ENCODE peak calls at places on chromosomes 16 and 17, in ten cellular contexts. Z, B, X, E, C, S, G, H, L and V are unnamed samples.

GRCh38 chr16:19292186-19292585 is 6.7 kb downstream of the CLEC19A start:
- DNase-seq in S (no peak), L (no peak), H (no peak), Z (no peak), C (no peak), G (no peak), X (no peak), B (no peak), E (no peak), V (no peak)

GRCh38 chr16:81493755-81494433 is 49.3 kb downstream of the CMIP start:
- DNase-seq in X (no peak), E (no peak), Z (peak), L (peak), B (peak), C (no peak), S (peak), G (peak), H (no peak), V (no peak)

GRCh38 chr16:67030221-67030962 is 1.4 kb downstream of the CBFB start:
- DNase-seq in G (no peak), H (no peak), L (no peak), X (no peak), E (no peak), C (no peak), Z (no peak), S (no peak), B (no peak), V (no peak)

GRCh38 chr17:70808596-70808995 is 639.3 kb downstream of the KCNJ2 start:
- DNase-seq in L (no peak), C (no peak), H (no peak), G (no peak), X (no peak), S (no peak), E (no peak), B (no peak), Z (peak), V (no peak)

GRCh38 chr17:58176200-58176599 is 9.4 kb downstream of the OR4D2 start:
- DNase-seq in B (no peak), L (no peak), S (no peak), X (peak), E (no peak), H (no peak), Z (no peak), C (no peak), G (no peak), V (no peak)

GRCh38 chr16:4572715-4573114 is 16.6 kb downstream of the C16orf96 start:
- DNase-seq in L (no peak), G (no peak), C (no peak), E (no peak), B (no peak), X (no peak), Z (no peak), H (no peak), S (no peak), V (no peak)

GRCh38 chr17:49217651-49218413 is 7.3 kb downstream of the ABI3 start:
- DNase-seq in E (peak), L (no peak), H (peak), C (peak), G (peak), S (no peak), X (peak), B (no peak), Z (no peak), V (no peak)

GRCh38 chr16:7137560-7138330 is 194.9 kb upstream of the RBFOX1 start:
- DNase-seq in H (no peak), C (no peak), X (no peak), B (no peak), L (no peak), G (no peak), Z (no peak), S (no peak), E (no peak), V (no peak)

GRCh38 chr16:4175849-4176248 is 59.6 kb upstream of the ADCY9 start:
- DNase-seq in H (no peak), Z (no peak), B (no peak), X (no peak), G (no peak), E (no peak), S (peak), C (no peak), L (no peak), V (no peak)

GRCh38 chr17:65531508-65532431 is 29.7 kb downstream of the AXIN2 start:
- DNase-seq in Z (peak), G (no peak), E (no peak), C (no peak), S (peak), B (no peak), H (peak), X (no peak), L (no peak), V (no peak)

GRCh38 chr17:79420318-79421243 is 190.3 kb downstream of the RBFOX3 start:
- DNase-seq in H (no peak), S (peak), L (no peak), E (peak), X (no peak), G (no peak), C (no peak), Z (peak), B (peak), V (no peak)

GRCh38 chr16:67967956-67968439 is 439 bp downstream of the SLC12A4 start:
- DNase-seq in Z (peak), G (peak), E (no peak), H (no peak), X (peak), B (no peak), L (no peak), C (no peak), S (peak), V (no peak)

GRCh38 chr17:42288078-42288984 is at the start of gene STAT5A:
- DNase-seq in L (peak), C (peak), B (peak), S (peak), H (peak), X (peak), Z (no peak), G (peak), E (peak), V (no peak)

GRCh38 chr17:7739746-7740145 is 22.2 kb downstream of the DNAH2 start:
- DNase-seq in X (no peak), H (no peak), L (no peak), Z (no peak), C (no peak), S (no peak), G (no peak), B (no peak), E (no peak), V (no peak)

GRCh38 chr17:29769225-29769624 is 146.5 kb upstream of the CORO6 start:
- DNase-seq in E (no peak), X (no peak), G (no peak), B (no peak), H (no peak), S (no peak), L (no peak), Z (no peak), C (no peak), V (no peak)

GRCh38 chr17:31559647-31560501 is 168.4 kb downstream of the RAB11FIP4 start:
- DNase-seq in E (no peak), G (no peak), C (no peak), S (peak), L (no peak), B (no peak), H (no peak), X (no peak), Z (no peak), V (no peak)

GRCh38 chr17:21357696-21358095 is 18.5 kb upstream of the KCNJ12 start:
- DNase-seq in X (no peak), C (no peak), E (no peak), L (no peak), S (no peak), H (no peak), B (no peak), Z (no peak), G (no peak), V (no peak)